ENCODE peak calls at places on chromosomes 6 and 20, in ten cellular contexts. F is astrocyte, K is cardiac muscle cell, Y is skeletal muscle cell, P is pancreas, H is lung, T is HFF-Myc, L is astrocyte of the cerebellum, J is fibroblast of pulmonary artery, W is colonic mucosa. A is an unnamed sample.

GRCh38 chr6:116011520-116011919 is 49.2 kb downstream of the FRK start:
- DNase-seq in F (no peak), K (no peak), Y (no peak), P (no peak), H (no peak), T (no peak), L (no peak), J (no peak), W (peak; percentile 44), A (no peak)

GRCh38 chr6:136289327-136289578 is 393 bp downstream of the BCLAF1 start:
- DNase-seq in F (peak; percentile 64), K (peak; percentile 96), Y (peak; percentile 66), P (peak; percentile 89), H (peak; percentile 90), T (peak; percentile 52), L (peak; percentile 76), J (peak; percentile 92), W (peak; percentile 93), A (no peak)

GRCh38 chr6:37575221-37575620 is 75.5 kb upstream of the CCDC167 start:
- DNase-seq in F (no peak), K (no peak), Y (no peak), P (no peak), H (no peak), T (no peak), L (no peak), J (no peak), W (no peak), A (no peak)

GRCh38 chr20:47468290-47469050 is 33.2 kb upstream of the NCOA3 start:
- DNase-seq in F (no peak), K (no peak), Y (no peak), P (no peak), H (no peak), T (no peak), L (no peak), J (no peak), W (peak; percentile 38), A (no peak)

GRCh38 chr6:33851959-33852358 is 48.2 kb upstream of the MLN start:
- DNase-seq in F (no peak), K (peak; percentile 58), Y (no peak), P (no peak), H (no peak), T (no peak), L (no peak), J (peak; percentile 28), W (peak; percentile 27), A (no peak)

GRCh38 chr6:78947962-78948361 is 80.6 kb downstream of the IRAK1BP1 start:
- DNase-seq in F (peak; percentile 48), K (no peak), Y (peak; percentile 23), P (no peak), H (no peak), T (peak; percentile 33), L (peak; percentile 43), J (peak; percentile 49), W (no peak), A (no peak)

GRCh38 chr6:38638941-38639497 is 710 bp downstream of the BTBD9 start:
- DNase-seq in F (peak; percentile 45), K (peak; percentile 68), Y (peak; percentile 13), P (peak; percentile 38), H (peak; percentile 44), T (no peak), L (no peak), J (peak; percentile 45), W (peak; percentile 69), A (no peak)

GRCh38 chr20:1897965-1898464 is 2.8 kb downstream of the SIRPA start:
- DNase-seq in F (no peak), K (no peak), Y (no peak), P (no peak), H (no peak), T (no peak), L (no peak), J (peak; percentile 60), W (peak; percentile 27), A (no peak)

GRCh38 chr6:118476554-118476953 is 71.5 kb upstream of the PLN start:
- DNase-seq in F (no peak), K (no peak), Y (no peak), P (no peak), H (no peak), T (no peak), L (no peak), J (no peak), W (no peak), A (no peak)

GRCh38 chr6:39778581-39779270 is 13.4 kb upstream of the DAAM2 start:
- DNase-seq in F (no peak), K (no peak), Y (no peak), P (no peak), H (no peak), T (no peak), L (no peak), J (no peak), W (no peak), A (no peak)

GRCh38 chr6:159044899-159045727 is at the start of gene TAGAP:
- DNase-seq in F (no peak), K (no peak), Y (no peak), P (no peak), H (peak; percentile 67), T (no peak), L (no peak), J (no peak), W (peak; percentile 72), A (no peak)

GRCh38 chr20:62925420-62926228 is 681 bp downstream of the DIDO1 start:
- DNase-seq in F (no peak), K (peak; percentile 50), Y (no peak), P (peak; percentile 53), H (no peak), T (no peak), L (no peak), J (peak; percentile 19), W (peak; percentile 52), A (no peak)

GRCh38 chr6:83536034-83536646 is 23.8 kb downstream of the PRSS35 start:
- DNase-seq in F (peak; percentile 10), K (peak; percentile 69), Y (no peak), P (peak; percentile 41), H (no peak), T (peak; percentile 33), L (no peak), J (peak; percentile 69), W (peak; percentile 64), A (peak; percentile 63)

DNA sequence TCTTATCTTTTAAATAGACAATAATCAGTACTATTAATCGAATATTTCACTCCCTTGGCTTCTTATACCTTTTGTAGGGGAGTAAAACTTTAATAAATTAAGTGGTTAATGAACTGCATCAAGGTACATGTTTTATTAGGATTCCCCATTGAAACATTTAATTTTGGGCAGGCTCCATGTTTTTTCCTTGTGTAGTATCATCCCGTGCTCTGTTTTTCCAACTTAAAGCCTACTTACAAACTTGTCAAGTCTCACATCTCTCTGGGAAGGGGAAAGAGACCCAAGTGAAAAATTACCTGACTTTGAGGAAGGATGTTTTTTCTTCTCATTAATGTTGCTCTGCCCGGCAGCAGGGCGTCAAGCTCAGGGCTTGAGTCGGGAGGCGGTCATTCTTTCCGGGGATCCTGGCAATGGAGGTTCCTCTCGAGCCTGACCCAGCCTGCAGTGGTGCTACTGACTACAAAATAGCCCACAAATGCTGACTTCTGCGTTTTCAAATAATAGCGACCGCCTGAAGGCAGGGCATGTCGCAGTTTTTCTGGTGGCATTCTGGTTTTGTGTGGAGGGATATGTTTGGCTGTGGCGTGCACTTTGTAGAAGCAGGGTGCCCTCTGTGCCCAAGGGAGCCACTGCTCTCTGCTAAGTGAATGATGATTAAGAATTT is 2.4 kb downstream of the DSP start:
- DNase-seq in F (no peak), K (peak; percentile 43), Y (no peak), P (no peak), H (no peak), T (no peak), L (no peak), J (no peak), W (no peak), A (no peak)
- H3K4me3 ChIP-seq in F (peak overlapping the region; percentile 72), K (peak overlapping the region; percentile 76), Y (peak overlapping the region; percentile 12), P (peak overlapping the region; percentile 68), H (no peak overlapping the region), T (no peak overlapping the region), L (no peak overlapping the region), J (no peak overlapping the region), W (peak overlapping the region; percentile 60), A (peak overlapping the region; percentile 90)

GRCh38 chr6:42047790-42048405 is 2.4 kb upstream of the TAF8 start:
- DNase-seq in F (no peak), K (peak; percentile 5), Y (no peak), P (no peak), H (no peak), T (no peak), L (no peak), J (no peak), W (no peak), A (no peak)
- H3K4me3 ChIP-seq in F (peak overlapping the region; percentile 64), K (peak overlapping the region; percentile 55), Y (peak overlapping the region; percentile 71), P (peak overlapping the region; percentile 75), H (peak overlapping the region; percentile 80), T (peak overlapping the region; percentile 64), L (peak overlapping the region; percentile 70), J (peak overlapping the region; percentile 93), W (peak overlapping the region; percentile 73), A (peak overlapping the region; percentile 61)

GRCh38 chr20:8225658-8226057 is 93.6 kb downstream of the PLCB1 start:
- DNase-seq in F (no peak), K (no peak), Y (no peak), P (no peak), H (no peak), T (no peak), L (no peak), J (no peak), W (no peak), A (no peak)

GRCh38 chr20:8229090-8229489 is 97.0 kb downstream of the PLCB1 start:
- DNase-seq in F (no peak), K (no peak), Y (no peak), P (no peak), H (no peak), T (no peak), L (no peak), J (no peak), W (no peak), A (no peak)

GRCh38 chr20:8228315-8228714 is 96.2 kb downstream of the PLCB1 start:
- DNase-seq in F (no peak), K (no peak), Y (no peak), P (no peak), H (no peak), T (no peak), L (no peak), J (no peak), W (no peak), A (no peak)

GRCh38 chr20:8226106-8226505 is 94.0 kb downstream of the PLCB1 start:
- DNase-seq in F (no peak), K (no peak), Y (no peak), P (no peak), H (no peak), T (no peak), L (no peak), J (no peak), W (no peak), A (no peak)

DNA sequence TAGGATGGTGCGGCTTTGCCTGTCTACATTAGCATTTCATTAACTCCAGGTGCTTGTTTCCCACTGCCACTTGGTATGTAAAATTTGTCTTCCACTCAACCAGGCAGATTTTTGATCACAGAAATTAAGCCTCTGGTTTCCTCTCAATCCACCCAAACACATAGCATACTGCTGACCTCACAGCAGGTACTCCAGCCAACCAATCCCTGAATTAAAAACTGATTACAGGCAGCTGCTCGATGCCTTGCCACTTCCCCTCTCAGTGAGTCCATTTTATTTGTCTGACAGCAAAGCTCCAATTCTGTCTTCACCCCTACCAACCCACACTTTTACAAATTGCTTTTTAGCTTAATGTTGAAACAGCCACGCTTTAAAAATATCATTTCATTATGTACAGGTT is 95.2 kb downstream of the PLCB1 start:
- DNase-seq in F (no peak), K (no peak), Y (no peak), P (no peak), H (no peak), T (no peak), L (no peak), J (no peak), W (no peak), A (no peak)
- H3K4me3 ChIP-seq in F (no peak overlapping the region), K (no peak overlapping the region), Y (no peak overlapping the region), P (no peak overlapping the region), H (no peak overlapping the region), T (no peak overlapping the region), L (no peak overlapping the region), J (no peak overlapping the region), W (no peak overlapping the region), A (no peak overlapping the region)

GRCh38 chr20:58092871-58093270 is 135.6 kb downstream of the ANKRD60 start:
- DNase-seq in F (no peak), K (no peak), Y (no peak), P (no peak), H (no peak), T (no peak), L (no peak), J (no peak), W (no peak), A (no peak)
- H3K4me3 ChIP-seq in F (no peak overlapping the region), K (no peak overlapping the region), Y (no peak overlapping the region), P (no peak overlapping the region), H (no peak overlapping the region), T (no peak overlapping the region), L (no peak overlapping the region), J (no peak overlapping the region), W (no peak overlapping the region), A (no peak overlapping the region)